ENCODE peak calls at places on chromosome 15, in five cellular contexts. Z, P, U, B and T are unnamed samples. For H3K4me1, the result is how much of the 10 kb centered on the place peaks cover.

GRCh38 chr15:77901921-77902750 is 175.4 kb downstream of the TBC1D2B start:
- DNase-seq in Z (peak), P (peak), U (peak), B (peak), T (peak)

GRCh38 chr15:55221090-55222011 is 24.6 kb upstream of the RSL24D1 start:
- DNase-seq in Z (no peak), P (no peak), U (no peak), B (no peak), T (peak)

GRCh38 chr15:85316244-85316934 is 64.0 kb upstream of the AKAP13 start:
- DNase-seq in Z (no peak), P (no peak), U (no peak), B (no peak), T (no peak)

GRCh38 chr15:66184936-66185790 is 68.4 kb downstream of the MEGF11 start:
- DNase-seq in Z (peak), P (no peak), U (no peak), B (no peak), T (no peak)

GRCh38 chr15:40931300-40932142 is 2.4 kb downstream of the DLL4 start:
- DNase-seq in Z (peak), P (peak), U (no peak), B (no peak), T (no peak)

GRCh38 chr15:42453826-42454225 is 37.1 kb downstream of the ZNF106 start:
- DNase-seq in Z (no peak), P (no peak), U (no peak), B (no peak), T (no peak)

GRCh38 chr15:36218322-36218721 is 361.1 kb upstream of the CDIN1 start:
- DNase-seq in Z (no peak), P (no peak), U (no peak), B (no peak), T (no peak)

GRCh38 chr15:77418341-77419049 is 1.4 kb downstream of the PEAK1 start:
- DNase-seq in Z (no peak), P (no peak), U (no peak), B (no peak), T (no peak)

GRCh38 chr15:38551720-38552627 is 12.6 kb downstream of the RASGRP1 start:
- DNase-seq in Z (no peak), P (no peak), U (no peak), B (no peak), T (no peak)

GRCh38 chr15:84981711-84982300 is at the start of gene PDE8A:
- DNase-seq in Z (no peak), P (peak), U (peak), B (peak), T (peak)

GRCh38 chr15:99454941-99455795 is 110.6 kb upstream of the MEF2A start:
- DNase-seq in Z (no peak), P (peak), U (peak), B (peak), T (no peak)

GRCh38 chr15:39499701-39500100 is 81.2 kb upstream of the THBS1 start:
- DNase-seq in Z (no peak), P (no peak), U (no peak), B (no peak), T (no peak)

GRCh38 chr15:28096720-28097431 is 2.2 kb downstream of the OCA2 start:
- DNase-seq in Z (peak), P (no peak), U (no peak), B (no peak), T (no peak)

GRCh38 chr15:30917013-30917412 is 13.3 kb downstream of the FAN1 start:
- DNase-seq in Z (no peak), P (no peak), U (no peak), B (no peak), T (no peak)

DNA sequence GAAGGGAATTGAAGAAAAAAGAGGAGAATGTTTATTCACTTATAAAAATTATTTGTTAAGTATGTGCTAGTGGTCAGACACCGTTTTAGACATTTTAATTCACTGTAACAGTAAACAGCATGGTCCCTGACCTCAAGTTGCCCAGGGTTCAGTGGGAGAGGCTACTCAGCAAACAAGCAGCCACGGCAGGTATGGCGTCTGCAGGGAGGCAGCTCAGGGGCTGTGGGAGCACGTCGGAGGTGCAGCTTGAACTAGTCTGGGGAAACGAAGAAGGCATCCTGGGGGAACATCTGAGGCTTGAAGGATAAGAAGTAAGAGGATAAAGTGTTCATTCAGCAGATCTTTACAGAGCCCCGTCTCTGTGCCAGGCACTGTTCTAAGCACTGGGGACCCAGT is 66.0 kb downstream of the CRTC3 start:
- DNase-seq in Z (peak), P (no peak), U (no peak), B (no peak), T (peak)
- H3K4me1 ChIP-seq in Z (half or more), P (half or more), U (under half), B (half or more), T (half or more)

GRCh38 chr15:70250208-70251201 is 152.8 kb upstream of the TLE3 start:
- DNase-seq in Z (peak), P (no peak), U (no peak), B (peak), T (no peak)

GRCh38 chr15:70253461-70254156 is 155.9 kb upstream of the TLE3 start:
- DNase-seq in Z (peak), P (no peak), U (no peak), B (peak), T (no peak)

GRCh38 chr15:70251246-70251990 is 153.7 kb upstream of the TLE3 start:
- DNase-seq in Z (peak), P (no peak), U (no peak), B (peak), T (no peak)

GRCh38 chr15:70252936-70253280 is 155.2 kb upstream of the TLE3 start:
- DNase-seq in Z (peak), P (no peak), U (no peak), B (peak), T (no peak)

GRCh38 chr15:70252056-70252935 is 154.6 kb upstream of the TLE3 start:
- DNase-seq in Z (peak), P (no peak), U (no peak), B (peak), T (no peak)
- H3K4me1 ChIP-seq in Z (under half), P (under half), U (under half), B (under half), T (under half)

DNA sequence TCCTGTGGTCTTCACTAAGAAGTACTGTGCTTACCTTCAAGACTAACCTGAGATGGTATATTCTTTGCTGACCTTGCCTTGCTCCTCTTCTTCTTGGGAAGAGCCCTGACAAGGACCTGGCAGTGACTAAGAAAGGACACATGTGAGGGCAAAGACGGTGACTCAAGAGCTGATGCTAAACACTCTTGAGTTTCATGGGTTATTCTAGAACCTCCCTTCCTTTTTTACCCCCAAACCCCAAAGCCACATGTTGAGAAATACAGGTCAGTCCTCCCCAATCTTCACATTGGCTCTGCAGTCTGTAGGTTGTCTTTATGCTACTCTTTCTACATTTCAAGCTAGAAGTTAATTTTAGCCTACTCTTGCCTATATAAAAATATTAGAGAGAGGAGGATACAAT is 200.6 kb downstream of the SEMA6D start:
- DNase-seq in Z (no peak), P (no peak), U (no peak), B (no peak), T (no peak)
- H3K4me1 ChIP-seq in Z (under half), P (under half), U (under half), B (under half), T (under half)

GRCh38 chr15:57152666-57153065 is 223.6 kb upstream of the CGNL1 start:
- DNase-seq in Z (no peak), P (no peak), U (no peak), B (no peak), T (no peak)
- H3K4me1 ChIP-seq in Z (half or more), P (half or more), U (under half), B (half or more), T (under half)

GRCh38 chr15:74957301-74958035 is 896 bp upstream of the RPP25 start:
- DNase-seq in Z (peak), P (peak), U (no peak), B (peak), T (no peak)

GRCh38 chr15:74959643-74959939 is 3.0 kb upstream of the RPP25 start:
- DNase-seq in Z (no peak), P (no peak), U (peak), B (no peak), T (no peak)

GRCh38 chr15:74960286-74960685 is 3.7 kb upstream of the RPP25 start:
- DNase-seq in Z (no peak), P (no peak), U (no peak), B (no peak), T (no peak)

GRCh38 chr15:74958320-74958907 is 1.8 kb upstream of the RPP25 start:
- DNase-seq in Z (peak), P (peak), U (peak), B (peak), T (no peak)

GRCh38 chr15:74958908-74959642 is 2.5 kb upstream of the RPP25 start:
- DNase-seq in Z (no peak), P (no peak), U (peak), B (no peak), T (no peak)
- H3K4me1 ChIP-seq in Z (half or more), P (half or more), U (under half), B (under half), T (half or more)